ENCODE peak calls at places on chromosomes 13 and 19, in eight cellular contexts. One of them, this sample, is unnamed.

GRCh38 chr19:30719189-30719990 is 347.2 kb downstream of the ZNF536 start:
- DNase-seq in fibroblast of pulmonary artery: peak
- DNase-seq in activated naive CD4-positive, alpha-beta T cell treated with anti-CD3 and anti-CD28 coated beads for 36 hours: peak
- DNase-seq in activated CD4-positive, alpha-beta T cell treated with anti-CD3 and anti-CD28 coated beads, Interleukin-2, amount 10 ng/mL, durations not matched to agents 7 days and 5 days: peak
- DNase-seq in NCI-H345: no peak
- DNase-seq in WERI-Rb-1: peak
- DNase-seq in thoracic aorta: no peak
- DNase-seq in HTR-8/SVneo: no peak
- DNase-seq in this sample: no peak

GRCh38 chr19:19420570-19421301 is 15.3 kb downstream of the GATAD2A start:
- DNase-seq in fibroblast of pulmonary artery: no peak
- DNase-seq in activated naive CD4-positive, alpha-beta T cell treated with anti-CD3 and anti-CD28 coated beads for 36 hours: no peak
- DNase-seq in activated CD4-positive, alpha-beta T cell treated with anti-CD3 and anti-CD28 coated beads, Interleukin-2, amount 10 ng/mL, durations not matched to agents 7 days and 5 days: no peak
- DNase-seq in NCI-H345: no peak
- DNase-seq in WERI-Rb-1: no peak
- DNase-seq in thoracic aorta: no peak
- DNase-seq in HTR-8/SVneo: no peak
- DNase-seq in this sample: no peak

GRCh38 chr13:35881360-35881759 is 249.8 kb downstream of the DCLK1 start:
- DNase-seq in fibroblast of pulmonary artery: peak
- DNase-seq in activated naive CD4-positive, alpha-beta T cell treated with anti-CD3 and anti-CD28 coated beads for 36 hours: no peak
- DNase-seq in activated CD4-positive, alpha-beta T cell treated with anti-CD3 and anti-CD28 coated beads, Interleukin-2, amount 10 ng/mL, durations not matched to agents 7 days and 5 days: no peak
- DNase-seq in NCI-H345: peak
- DNase-seq in WERI-Rb-1: no peak
- DNase-seq in thoracic aorta: no peak
- DNase-seq in HTR-8/SVneo: no peak
- DNase-seq in this sample: no peak

GRCh38 chr19:50030937-50031336 is 5.1 kb downstream of the ZNF473 start:
- DNase-seq in fibroblast of pulmonary artery: no peak
- DNase-seq in activated naive CD4-positive, alpha-beta T cell treated with anti-CD3 and anti-CD28 coated beads for 36 hours: no peak
- DNase-seq in activated CD4-positive, alpha-beta T cell treated with anti-CD3 and anti-CD28 coated beads, Interleukin-2, amount 10 ng/mL, durations not matched to agents 7 days and 5 days: no peak
- DNase-seq in NCI-H345: no peak
- DNase-seq in WERI-Rb-1: no peak
- DNase-seq in thoracic aorta: no peak
- DNase-seq in HTR-8/SVneo: no peak
- DNase-seq in this sample: no peak

GRCh38 chr13:29907670-29908069 is 57.3 kb upstream of the UBL3 start:
- DNase-seq in fibroblast of pulmonary artery: no peak
- DNase-seq in activated naive CD4-positive, alpha-beta T cell treated with anti-CD3 and anti-CD28 coated beads for 36 hours: no peak
- DNase-seq in activated CD4-positive, alpha-beta T cell treated with anti-CD3 and anti-CD28 coated beads, Interleukin-2, amount 10 ng/mL, durations not matched to agents 7 days and 5 days: no peak
- DNase-seq in NCI-H345: no peak
- DNase-seq in WERI-Rb-1: no peak
- DNase-seq in thoracic aorta: no peak
- DNase-seq in HTR-8/SVneo: no peak
- DNase-seq in this sample: no peak

GRCh38 chr13:33932765-33933406 is 114.9 kb downstream of the RFC3 start:
- DNase-seq in fibroblast of pulmonary artery: peak
- DNase-seq in activated naive CD4-positive, alpha-beta T cell treated with anti-CD3 and anti-CD28 coated beads for 36 hours: no peak
- DNase-seq in activated CD4-positive, alpha-beta T cell treated with anti-CD3 and anti-CD28 coated beads, Interleukin-2, amount 10 ng/mL, durations not matched to agents 7 days and 5 days: no peak
- DNase-seq in NCI-H345: no peak
- DNase-seq in WERI-Rb-1: no peak
- DNase-seq in thoracic aorta: no peak
- DNase-seq in HTR-8/SVneo: no peak
- DNase-seq in this sample: no peak

GRCh38 chr19:6796278-6796677 is 23.8 kb downstream of the VAV1 start:
- DNase-seq in fibroblast of pulmonary artery: no peak
- DNase-seq in activated naive CD4-positive, alpha-beta T cell treated with anti-CD3 and anti-CD28 coated beads for 36 hours: no peak
- DNase-seq in activated CD4-positive, alpha-beta T cell treated with anti-CD3 and anti-CD28 coated beads, Interleukin-2, amount 10 ng/mL, durations not matched to agents 7 days and 5 days: no peak
- DNase-seq in NCI-H345: no peak
- DNase-seq in WERI-Rb-1: no peak
- DNase-seq in thoracic aorta: no peak
- DNase-seq in HTR-8/SVneo: no peak
- DNase-seq in this sample: no peak

GRCh38 chr19:28883241-28883693 is 329.7 kb downstream of the UQCRFS1 start:
- DNase-seq in fibroblast of pulmonary artery: peak
- DNase-seq in activated naive CD4-positive, alpha-beta T cell treated with anti-CD3 and anti-CD28 coated beads for 36 hours: no peak
- DNase-seq in activated CD4-positive, alpha-beta T cell treated with anti-CD3 and anti-CD28 coated beads, Interleukin-2, amount 10 ng/mL, durations not matched to agents 7 days and 5 days: no peak
- DNase-seq in NCI-H345: no peak
- DNase-seq in WERI-Rb-1: no peak
- DNase-seq in thoracic aorta: no peak
- DNase-seq in HTR-8/SVneo: no peak
- DNase-seq in this sample: no peak

GRCh38 chr13:31968473-31968872 is 63.1 kb upstream of the FRY start:
- DNase-seq in fibroblast of pulmonary artery: peak
- DNase-seq in activated naive CD4-positive, alpha-beta T cell treated with anti-CD3 and anti-CD28 coated beads for 36 hours: no peak
- DNase-seq in activated CD4-positive, alpha-beta T cell treated with anti-CD3 and anti-CD28 coated beads, Interleukin-2, amount 10 ng/mL, durations not matched to agents 7 days and 5 days: no peak
- DNase-seq in NCI-H345: no peak
- DNase-seq in WERI-Rb-1: no peak
- DNase-seq in thoracic aorta: no peak
- DNase-seq in HTR-8/SVneo: no peak
- DNase-seq in this sample: no peak

GRCh38 chr19:18496980-18497256 is 25.0 kb downstream of the ELL start:
- DNase-seq in fibroblast of pulmonary artery: no peak
- DNase-seq in activated naive CD4-positive, alpha-beta T cell treated with anti-CD3 and anti-CD28 coated beads for 36 hours: no peak
- DNase-seq in activated CD4-positive, alpha-beta T cell treated with anti-CD3 and anti-CD28 coated beads, Interleukin-2, amount 10 ng/mL, durations not matched to agents 7 days and 5 days: no peak
- DNase-seq in NCI-H345: no peak
- DNase-seq in WERI-Rb-1: no peak
- DNase-seq in thoracic aorta: no peak
- DNase-seq in HTR-8/SVneo: no peak
- DNase-seq in this sample: no peak

GRCh38 chr13:73223372-73223781 is 164.6 kb downstream of the KLF5 start:
- DNase-seq in fibroblast of pulmonary artery: no peak
- DNase-seq in activated naive CD4-positive, alpha-beta T cell treated with anti-CD3 and anti-CD28 coated beads for 36 hours: peak
- DNase-seq in activated CD4-positive, alpha-beta T cell treated with anti-CD3 and anti-CD28 coated beads, Interleukin-2, amount 10 ng/mL, durations not matched to agents 7 days and 5 days: peak
- DNase-seq in NCI-H345: no peak
- DNase-seq in WERI-Rb-1: no peak
- DNase-seq in thoracic aorta: no peak
- DNase-seq in HTR-8/SVneo: no peak
- DNase-seq in this sample: no peak

GRCh38 chr19:56960959-56961622 is 120.6 kb upstream of the PEG3 start:
- DNase-seq in fibroblast of pulmonary artery: no peak
- DNase-seq in activated naive CD4-positive, alpha-beta T cell treated with anti-CD3 and anti-CD28 coated beads for 36 hours: no peak
- DNase-seq in activated CD4-positive, alpha-beta T cell treated with anti-CD3 and anti-CD28 coated beads, Interleukin-2, amount 10 ng/mL, durations not matched to agents 7 days and 5 days: no peak
- DNase-seq in NCI-H345: no peak
- DNase-seq in WERI-Rb-1: no peak
- DNase-seq in thoracic aorta: no peak
- DNase-seq in HTR-8/SVneo: no peak
- DNase-seq in this sample: no peak

GRCh38 chr13:45989607-45990006 is 62.9 kb downstream of the ZC3H13 start:
- DNase-seq in fibroblast of pulmonary artery: peak
- DNase-seq in activated naive CD4-positive, alpha-beta T cell treated with anti-CD3 and anti-CD28 coated beads for 36 hours: no peak
- DNase-seq in activated CD4-positive, alpha-beta T cell treated with anti-CD3 and anti-CD28 coated beads, Interleukin-2, amount 10 ng/mL, durations not matched to agents 7 days and 5 days: no peak
- DNase-seq in NCI-H345: no peak
- DNase-seq in WERI-Rb-1: no peak
- DNase-seq in thoracic aorta: no peak
- DNase-seq in HTR-8/SVneo: no peak
- DNase-seq in this sample: no peak

GRCh38 chr19:36837525-36837901 is 674 bp downstream of the ZNF790 start:
- DNase-seq in fibroblast of pulmonary artery: no peak
- DNase-seq in activated naive CD4-positive, alpha-beta T cell treated with anti-CD3 and anti-CD28 coated beads for 36 hours: no peak
- DNase-seq in activated CD4-positive, alpha-beta T cell treated with anti-CD3 and anti-CD28 coated beads, Interleukin-2, amount 10 ng/mL, durations not matched to agents 7 days and 5 days: no peak
- DNase-seq in NCI-H345: no peak
- DNase-seq in WERI-Rb-1: no peak
- DNase-seq in thoracic aorta: no peak
- DNase-seq in HTR-8/SVneo: no peak
- DNase-seq in this sample: no peak

GRCh38 chr19:623974-624373 is 9.4 kb downstream of the POLRMT start:
- DNase-seq in fibroblast of pulmonary artery: peak
- DNase-seq in activated naive CD4-positive, alpha-beta T cell treated with anti-CD3 and anti-CD28 coated beads for 36 hours: no peak
- DNase-seq in activated CD4-positive, alpha-beta T cell treated with anti-CD3 and anti-CD28 coated beads, Interleukin-2, amount 10 ng/mL, durations not matched to agents 7 days and 5 days: no peak
- DNase-seq in NCI-H345: no peak
- DNase-seq in WERI-Rb-1: peak
- DNase-seq in thoracic aorta: no peak
- DNase-seq in HTR-8/SVneo: no peak
- DNase-seq in this sample: no peak

GRCh38 chr19:4139614-4140236 is 13.7 kb upstream of the CREB3L3 start:
- DNase-seq in fibroblast of pulmonary artery: peak
- DNase-seq in activated naive CD4-positive, alpha-beta T cell treated with anti-CD3 and anti-CD28 coated beads for 36 hours: peak
- DNase-seq in activated CD4-positive, alpha-beta T cell treated with anti-CD3 and anti-CD28 coated beads, Interleukin-2, amount 10 ng/mL, durations not matched to agents 7 days and 5 days: peak
- DNase-seq in NCI-H345: peak
- DNase-seq in WERI-Rb-1: peak
- DNase-seq in thoracic aorta: peak
- DNase-seq in HTR-8/SVneo: peak
- DNase-seq in this sample: no peak

GRCh38 chr19:29623726-29624488 is 17.8 kb downstream of the POP4 start:
- DNase-seq in fibroblast of pulmonary artery: no peak
- DNase-seq in activated naive CD4-positive, alpha-beta T cell treated with anti-CD3 and anti-CD28 coated beads for 36 hours: peak
- DNase-seq in activated CD4-positive, alpha-beta T cell treated with anti-CD3 and anti-CD28 coated beads, Interleukin-2, amount 10 ng/mL, durations not matched to agents 7 days and 5 days: peak
- DNase-seq in NCI-H345: no peak
- DNase-seq in WERI-Rb-1: no peak
- DNase-seq in thoracic aorta: no peak
- DNase-seq in HTR-8/SVneo: no peak
- DNase-seq in this sample: no peak

GRCh38 chr13:24892844-24893243 is 128.9 kb downstream of the RNF17 start:
- DNase-seq in fibroblast of pulmonary artery: no peak
- DNase-seq in activated naive CD4-positive, alpha-beta T cell treated with anti-CD3 and anti-CD28 coated beads for 36 hours: no peak
- DNase-seq in activated CD4-positive, alpha-beta T cell treated with anti-CD3 and anti-CD28 coated beads, Interleukin-2, amount 10 ng/mL, durations not matched to agents 7 days and 5 days: no peak
- DNase-seq in NCI-H345: no peak
- DNase-seq in WERI-Rb-1: no peak
- DNase-seq in thoracic aorta: no peak
- DNase-seq in HTR-8/SVneo: no peak
- DNase-seq in this sample: no peak

GRCh38 chr13:108322206-108322824 is 52.8 kb downstream of the TNFSF13B start:
- DNase-seq in fibroblast of pulmonary artery: peak
- DNase-seq in activated naive CD4-positive, alpha-beta T cell treated with anti-CD3 and anti-CD28 coated beads for 36 hours: no peak
- DNase-seq in activated CD4-positive, alpha-beta T cell treated with anti-CD3 and anti-CD28 coated beads, Interleukin-2, amount 10 ng/mL, durations not matched to agents 7 days and 5 days: peak
- DNase-seq in NCI-H345: peak
- DNase-seq in WERI-Rb-1: no peak
- DNase-seq in thoracic aorta: no peak
- DNase-seq in HTR-8/SVneo: peak
- DNase-seq in this sample: peak

GRCh38 chr13:86684402-86684801 is 885.2 kb upstream of the SLITRK6 start:
- DNase-seq in fibroblast of pulmonary artery: no peak
- DNase-seq in activated naive CD4-positive, alpha-beta T cell treated with anti-CD3 and anti-CD28 coated beads for 36 hours: no peak
- DNase-seq in activated CD4-positive, alpha-beta T cell treated with anti-CD3 and anti-CD28 coated beads, Interleukin-2, amount 10 ng/mL, durations not matched to agents 7 days and 5 days: no peak
- DNase-seq in NCI-H345: no peak
- DNase-seq in WERI-Rb-1: no peak
- DNase-seq in thoracic aorta: no peak
- DNase-seq in HTR-8/SVneo: no peak
- DNase-seq in this sample: no peak

GRCh38 chr13:94674609-94675348 is 37.6 kb downstream of the SOX21 start:
- DNase-seq in fibroblast of pulmonary artery: peak
- DNase-seq in activated naive CD4-positive, alpha-beta T cell treated with anti-CD3 and anti-CD28 coated beads for 36 hours: peak
- DNase-seq in activated CD4-positive, alpha-beta T cell treated with anti-CD3 and anti-CD28 coated beads, Interleukin-2, amount 10 ng/mL, durations not matched to agents 7 days and 5 days: peak
- DNase-seq in NCI-H345: peak
- DNase-seq in WERI-Rb-1: peak
- DNase-seq in thoracic aorta: no peak
- DNase-seq in HTR-8/SVneo: peak
- DNase-seq in this sample: peak

GRCh38 chr19:40585677-40586422 is 9.2 kb downstream of the SHKBP1 start:
- DNase-seq in fibroblast of pulmonary artery: peak
- DNase-seq in activated naive CD4-positive, alpha-beta T cell treated with anti-CD3 and anti-CD28 coated beads for 36 hours: no peak
- DNase-seq in activated CD4-positive, alpha-beta T cell treated with anti-CD3 and anti-CD28 coated beads, Interleukin-2, amount 10 ng/mL, durations not matched to agents 7 days and 5 days: no peak
- DNase-seq in NCI-H345: no peak
- DNase-seq in WERI-Rb-1: no peak
- DNase-seq in thoracic aorta: no peak
- DNase-seq in HTR-8/SVneo: no peak
- DNase-seq in this sample: no peak

GRCh38 chr13:45468676-45469075 is 3.9 kb downstream of the COG3 start:
- DNase-seq in fibroblast of pulmonary artery: no peak
- DNase-seq in activated naive CD4-positive, alpha-beta T cell treated with anti-CD3 and anti-CD28 coated beads for 36 hours: no peak
- DNase-seq in activated CD4-positive, alpha-beta T cell treated with anti-CD3 and anti-CD28 coated beads, Interleukin-2, amount 10 ng/mL, durations not matched to agents 7 days and 5 days: no peak
- DNase-seq in NCI-H345: no peak
- DNase-seq in WERI-Rb-1: no peak
- DNase-seq in thoracic aorta: no peak
- DNase-seq in HTR-8/SVneo: no peak
- DNase-seq in this sample: no peak